ENCODE peak calls at places on chromosomes 11 and 22, in six cellular contexts. One of them, this sample, is unnamed. For H3K27me3, the result is how much of the 10 kb centered on the place peaks cover.

GRCh38 chr22:40679249-40679963 is at the start of gene MCHR1:
- DNase-seq in psoas muscle: no peak
- DNase-seq in sigmoid colon: no peak
- DNase-seq in spleen: no peak
- DNase-seq in tibial nerve: no peak
- DNase-seq in heart right ventricle: no peak
- DNase-seq in this sample: no peak

GRCh38 chr11:10398525-10398924 is 56.5 kb upstream of the AMPD3 start:
- DNase-seq in psoas muscle: peak
- DNase-seq in sigmoid colon: no peak
- DNase-seq in spleen: no peak
- DNase-seq in tibial nerve: peak
- DNase-seq in heart right ventricle: no peak
- DNase-seq in this sample: no peak

GRCh38 chr11:120224386-120224785 is 13.6 kb downstream of the OAF start:
- DNase-seq in psoas muscle: no peak
- DNase-seq in sigmoid colon: no peak
- DNase-seq in spleen: peak
- DNase-seq in tibial nerve: no peak
- DNase-seq in heart right ventricle: no peak
- DNase-seq in this sample: no peak

GRCh38 chr11:17421781-17422180 is 33.3 kb upstream of the KCNJ11 start:
- DNase-seq in psoas muscle: no peak
- DNase-seq in sigmoid colon: no peak
- DNase-seq in spleen: peak
- DNase-seq in tibial nerve: no peak
- DNase-seq in heart right ventricle: no peak
- DNase-seq in this sample: no peak

GRCh38 chr11:119481667-119482400 is 58.9 kb upstream of the THY1 start:
- DNase-seq in psoas muscle: no peak
- DNase-seq in sigmoid colon: no peak
- DNase-seq in spleen: peak
- DNase-seq in tibial nerve: no peak
- DNase-seq in heart right ventricle: no peak
- DNase-seq in this sample: no peak

GRCh38 chr11:75347781-75348613 is 3.5 kb downstream of the ARRB1 start:
- DNase-seq in psoas muscle: no peak
- DNase-seq in sigmoid colon: peak
- DNase-seq in spleen: no peak
- DNase-seq in tibial nerve: no peak
- DNase-seq in heart right ventricle: peak
- DNase-seq in this sample: no peak

GRCh38 chr11:104876838-104877500 is 21.3 kb downstream of the CASP12 start:
- DNase-seq in psoas muscle: no peak
- DNase-seq in sigmoid colon: no peak
- DNase-seq in spleen: no peak
- DNase-seq in tibial nerve: no peak
- DNase-seq in heart right ventricle: no peak
- DNase-seq in this sample: no peak

GRCh38 chr11:75328426-75329277 is 22.8 kb downstream of the ARRB1 start:
- DNase-seq in psoas muscle: peak
- DNase-seq in sigmoid colon: peak
- DNase-seq in spleen: peak
- DNase-seq in tibial nerve: peak
- DNase-seq in heart right ventricle: peak
- DNase-seq in this sample: peak

GRCh38 chr11:78351979-78352731 is 65.5 kb downstream of the GAB2 start:
- DNase-seq in psoas muscle: no peak
- DNase-seq in sigmoid colon: no peak
- DNase-seq in spleen: no peak
- DNase-seq in tibial nerve: no peak
- DNase-seq in heart right ventricle: no peak
- DNase-seq in this sample: no peak

GRCh38 chr22:41260871-41261270 is 20.1 kb upstream of the CHADL start:
- DNase-seq in psoas muscle: no peak
- DNase-seq in sigmoid colon: no peak
- DNase-seq in spleen: no peak
- DNase-seq in tibial nerve: no peak
- DNase-seq in heart right ventricle: peak
- DNase-seq in this sample: no peak

GRCh38 chr11:953513-953912 is 27.8 kb downstream of the AP2A2 start:
- DNase-seq in psoas muscle: no peak
- DNase-seq in sigmoid colon: no peak
- DNase-seq in spleen: no peak
- DNase-seq in tibial nerve: no peak
- DNase-seq in heart right ventricle: no peak
- DNase-seq in this sample: no peak

GRCh38 chr11:59197990-59198389 is 14.7 kb downstream of the MPEG1 start:
- DNase-seq in psoas muscle: peak
- DNase-seq in sigmoid colon: peak
- DNase-seq in spleen: no peak
- DNase-seq in tibial nerve: peak
- DNase-seq in heart right ventricle: peak
- DNase-seq in this sample: peak

GRCh38 chr11:97143463-97143862 is 753.6 kb downstream of the JRKL start:
- DNase-seq in psoas muscle: no peak
- DNase-seq in sigmoid colon: no peak
- DNase-seq in spleen: no peak
- DNase-seq in tibial nerve: no peak
- DNase-seq in heart right ventricle: no peak
- DNase-seq in this sample: no peak

GRCh38 chr11:83921447-83922192 is 635.5 kb upstream of the CCDC90B start:
- DNase-seq in psoas muscle: no peak
- DNase-seq in sigmoid colon: no peak
- DNase-seq in spleen: no peak
- DNase-seq in tibial nerve: no peak
- DNase-seq in heart right ventricle: no peak
- DNase-seq in this sample: no peak

GRCh38 chr11:17526931-17527660 is 17.1 kb downstream of the USH1C start:
- DNase-seq in psoas muscle: no peak
- DNase-seq in sigmoid colon: no peak
- DNase-seq in spleen: no peak
- DNase-seq in tibial nerve: no peak
- DNase-seq in heart right ventricle: no peak
- DNase-seq in this sample: no peak

GRCh38 chr11:2129699-2130366 is 9.4 kb downstream of the IGF2 start:
- DNase-seq in psoas muscle: no peak
- DNase-seq in sigmoid colon: no peak
- DNase-seq in spleen: peak
- DNase-seq in tibial nerve: no peak
- DNase-seq in heart right ventricle: no peak
- DNase-seq in this sample: no peak

GRCh38 chr11:20367313-20367948 is 3.9 kb downstream of the HTATIP2 start:
- DNase-seq in psoas muscle: peak
- DNase-seq in sigmoid colon: peak
- DNase-seq in spleen: no peak
- DNase-seq in tibial nerve: peak
- DNase-seq in heart right ventricle: no peak
- DNase-seq in this sample: no peak

GRCh38 chr11:118434123-118434552 is 2.2 kb upstream of the KMT2A start:
- DNase-seq in psoas muscle: no peak
- DNase-seq in sigmoid colon: no peak
- DNase-seq in spleen: no peak
- DNase-seq in tibial nerve: no peak
- DNase-seq in heart right ventricle: no peak
- DNase-seq in this sample: no peak

GRCh38 chr11:126132319-126132718 is 69.7 kb upstream of the CDON start:
- DNase-seq in psoas muscle: peak
- DNase-seq in sigmoid colon: peak
- DNase-seq in spleen: no peak
- DNase-seq in tibial nerve: peak
- DNase-seq in heart right ventricle: no peak
- DNase-seq in this sample: peak

GRCh38 chr11:5285703-5286102 is 16.0 kb upstream of the HBE1 start:
- DNase-seq in psoas muscle: no peak
- DNase-seq in sigmoid colon: no peak
- DNase-seq in spleen: no peak
- DNase-seq in tibial nerve: no peak
- DNase-seq in heart right ventricle: no peak
- DNase-seq in this sample: no peak

GRCh38 chr22:43861529-43861928 is 784 bp downstream of the SULT4A1 start:
- DNase-seq in psoas muscle: no peak
- DNase-seq in sigmoid colon: peak
- DNase-seq in spleen: peak
- DNase-seq in tibial nerve: no peak
- DNase-seq in heart right ventricle: no peak
- DNase-seq in this sample: no peak

GRCh38 chr22:17955611-17956379 is 68.6 kb downstream of the MICAL3 start:
- DNase-seq in psoas muscle: no peak
- DNase-seq in sigmoid colon: peak
- DNase-seq in spleen: no peak
- DNase-seq in tibial nerve: no peak
- DNase-seq in heart right ventricle: no peak
- DNase-seq in this sample: no peak

GRCh38 chr11:114273890-114274635 is 22.1 kb upstream of the NNMT start:
- DNase-seq in psoas muscle: no peak
- DNase-seq in sigmoid colon: no peak
- DNase-seq in spleen: no peak
- DNase-seq in tibial nerve: no peak
- DNase-seq in heart right ventricle: no peak
- DNase-seq in this sample: no peak

GRCh38 chr11:75035911-75036536 is 47.3 kb downstream of the NEU3 start:
- DNase-seq in psoas muscle: no peak
- DNase-seq in sigmoid colon: no peak
- DNase-seq in spleen: no peak
- DNase-seq in tibial nerve: no peak
- DNase-seq in heart right ventricle: no peak
- DNase-seq in this sample: no peak

DNA sequence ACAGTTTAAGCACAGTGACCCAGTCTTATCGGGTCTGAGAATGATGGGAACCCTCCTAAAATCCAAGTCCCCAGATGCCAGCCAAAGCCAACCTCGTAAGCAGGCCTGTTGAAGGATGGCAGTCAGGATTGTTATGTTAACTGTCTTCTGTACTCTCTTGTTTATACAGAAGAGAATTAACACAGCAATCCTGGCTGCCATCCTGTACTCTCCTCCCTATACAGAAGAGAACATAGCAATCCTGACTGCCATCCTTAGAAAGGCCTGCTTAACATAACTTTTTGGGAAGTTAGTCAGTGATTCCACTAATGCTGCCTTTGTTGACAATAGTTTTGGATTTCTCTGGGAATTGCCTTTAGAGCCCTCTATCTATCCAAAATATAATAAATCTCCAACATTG is 116.4 kb downstream of the LARGE1 start:
- DNase-seq in psoas muscle: no peak
- DNase-seq in sigmoid colon: peak
- DNase-seq in spleen: no peak
- DNase-seq in tibial nerve: no peak
- DNase-seq in heart right ventricle: no peak
- DNase-seq in this sample: no peak
- H3K27ac ChIP-seq in psoas muscle: no peak
- H3K27ac ChIP-seq in sigmoid colon: peak
- H3K27ac ChIP-seq in spleen: no peak
- H3K27ac ChIP-seq in tibial nerve: no peak
- H3K27ac ChIP-seq in heart right ventricle: no peak
- H3K27ac ChIP-seq in this sample: peak

DNA sequence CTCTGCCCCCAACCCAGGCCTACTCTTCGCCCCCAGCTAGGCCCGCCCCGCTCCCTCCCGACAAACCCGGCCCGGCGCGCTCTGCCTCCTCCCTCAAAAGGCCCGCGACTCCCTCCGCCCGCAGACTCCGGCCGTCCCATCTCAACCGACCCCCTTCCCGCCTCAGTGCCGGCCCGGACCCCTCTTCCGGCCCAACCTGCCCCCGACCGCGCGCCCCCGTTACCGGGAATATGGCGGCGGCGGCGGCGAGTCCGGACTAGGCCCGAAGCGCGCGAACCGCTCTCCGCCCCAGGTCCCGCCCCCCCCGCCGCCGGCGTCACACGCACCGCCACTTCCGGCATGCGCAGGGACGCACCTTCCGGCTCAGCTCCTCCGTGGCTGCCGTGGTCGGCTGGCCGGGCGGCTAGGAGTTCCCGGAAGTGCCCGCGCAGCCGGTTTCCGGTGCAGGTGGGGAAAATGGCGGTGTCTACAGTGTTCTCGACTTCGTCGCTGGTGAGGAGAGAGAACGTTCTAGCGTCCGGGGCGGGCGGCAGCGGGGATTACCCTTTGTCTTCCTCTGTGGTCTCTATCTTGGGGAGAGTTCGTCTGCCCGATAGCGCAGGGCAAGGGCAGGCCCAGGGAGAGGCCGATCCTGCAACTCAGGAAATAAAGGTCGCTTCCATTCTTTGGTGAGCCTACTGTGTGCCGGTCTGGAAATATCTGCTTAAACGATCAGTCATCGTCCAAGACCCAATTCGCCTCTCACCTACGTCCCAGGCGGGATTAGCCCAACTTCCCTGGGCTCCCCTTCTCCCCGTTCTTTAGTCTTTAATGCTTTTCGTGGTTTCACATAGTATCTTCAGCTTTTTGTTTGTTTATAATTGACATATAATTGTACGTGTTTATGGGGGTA is at the start of the genes CPSF7 and SDHAF2:
- DNase-seq in psoas muscle: peak
- DNase-seq in sigmoid colon: peak
- DNase-seq in spleen: peak
- DNase-seq in tibial nerve: peak
- DNase-seq in heart right ventricle: peak
- DNase-seq in this sample: peak
- TF ChIP-seq CTCF in psoas muscle: no peak
- TF ChIP-seq CTCF in sigmoid colon: no peak
- TF ChIP-seq CTCF in spleen: no peak
- TF ChIP-seq CTCF in tibial nerve: no peak
- TF ChIP-seq CTCF in heart right ventricle: no peak
- TF ChIP-seq CTCF in this sample: no peak

DNA sequence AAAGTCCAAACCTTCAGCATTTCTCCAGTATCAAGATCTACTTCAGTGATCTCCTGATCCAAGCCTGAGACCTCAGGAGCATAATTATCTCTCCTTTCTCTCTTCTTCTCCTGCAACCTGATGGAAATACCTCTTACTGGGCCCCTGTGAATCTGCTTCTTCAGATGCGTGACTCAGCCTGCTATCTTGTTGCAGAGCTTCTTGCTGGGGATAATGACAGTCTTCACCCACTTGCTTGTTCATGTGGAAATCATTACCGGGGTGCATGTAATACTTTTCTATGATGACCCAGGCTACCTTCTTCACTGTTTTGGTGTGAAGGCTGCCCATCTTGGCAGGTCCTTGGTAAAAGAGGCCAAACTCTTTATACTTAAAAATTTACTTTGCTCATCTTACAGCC is 140.0 kb upstream of the POU2AF2 start:
- DNase-seq in psoas muscle: no peak
- DNase-seq in sigmoid colon: no peak
- DNase-seq in spleen: no peak
- DNase-seq in tibial nerve: no peak
- DNase-seq in heart right ventricle: no peak
- DNase-seq in this sample: no peak
- H3K27me3 ChIP-seq in psoas muscle: under half
- H3K27me3 ChIP-seq in sigmoid colon: under half
- H3K27me3 ChIP-seq in spleen: under half
- H3K27me3 ChIP-seq in tibial nerve: under half
- H3K27me3 ChIP-seq in heart right ventricle: under half
- H3K27me3 ChIP-seq in this sample: under half

GRCh38 chr11:35151241-35151640 is 12.3 kb downstream of the CD44 start:
- DNase-seq in psoas muscle: no peak
- DNase-seq in sigmoid colon: no peak
- DNase-seq in spleen: no peak
- DNase-seq in tibial nerve: no peak
- DNase-seq in heart right ventricle: no peak
- DNase-seq in this sample: no peak
- H3K27ac ChIP-seq in psoas muscle: no peak
- H3K27ac ChIP-seq in sigmoid colon: peak
- H3K27ac ChIP-seq in spleen: peak
- H3K27ac ChIP-seq in tibial nerve: peak
- H3K27ac ChIP-seq in heart right ventricle: no peak
- H3K27ac ChIP-seq in this sample: no peak

GRCh38 chr22:48804811-48805301 is 1022.8 kb downstream of the BRD1 start:
- DNase-seq in psoas muscle: no peak
- DNase-seq in sigmoid colon: no peak
- DNase-seq in spleen: peak
- DNase-seq in tibial nerve: no peak
- DNase-seq in heart right ventricle: no peak
- DNase-seq in this sample: no peak
- TF ChIP-seq CTCF in psoas muscle: no peak
- TF ChIP-seq CTCF in sigmoid colon: no peak
- TF ChIP-seq CTCF in spleen: no peak
- TF ChIP-seq CTCF in tibial nerve: no peak
- TF ChIP-seq CTCF in heart right ventricle: no peak
- TF ChIP-seq CTCF in this sample: no peak